ENCODE peak calls at places on chromosomes 11 and 22, in four cellular contexts. A is GM23248, G is HCT116, U is left ventricle myocardium inferior. R is an unnamed sample.

GRCh38 chr11:114131366-114131963 is 72.0 kb downstream of the ZBTB16 start:
- DNase-seq in U (no peak), A (no peak), G (no peak), R (no peak)

GRCh38 chr22:50258361-50259292 is 2.9 kb downstream of the MAPK12 start:
- DNase-seq in U (peak; percentile 59), G (no peak), A (no peak), R (peak; percentile 92)

GRCh38 chr11:28743101-28743550 is 634.9 kb downstream of the METTL15 start:
- DNase-seq in U (no peak), A (no peak), G (no peak), R (no peak)

GRCh38 chr11:45333506-45333971 is 47.4 kb upstream of the SYT13 start:
- DNase-seq in G (peak; percentile 23), U (peak; percentile 59), A (peak; percentile 38), R (no peak)

GRCh38 chr22:17370036-17370765 is 941 bp downstream of the CECR2 start:
- DNase-seq in U (peak; percentile 37), G (no peak), A (no peak), R (peak; percentile 38)

GRCh38 chr11:103903621-103904323 is 132.7 kb upstream of the DDI1 start:
- DNase-seq in A (no peak), U (no peak), G (no peak), R (no peak)

GRCh38 chr11:93694586-93694985 is 33.1 kb downstream of the CEP295 start:
- DNase-seq in G (no peak), U (no peak), A (peak; percentile 20), R (no peak)

GRCh38 chr11:45178890-45179663 is 32.6 kb downstream of the PRDM11 start:
- DNase-seq in G (no peak), U (no peak), A (peak; percentile 41), R (no peak)

GRCh38 chr11:61670626-61671025 is 9.6 kb upstream of the DAGLA start:
- DNase-seq in U (no peak), G (no peak), A (no peak), R (no peak)

GRCh38 chr11:69915501-69916250 is 96.5 kb upstream of the FGF3 start:
- DNase-seq in U (peak; percentile 86), G (peak; percentile 60), A (peak; percentile 76), R (peak; percentile 86)

GRCh38 chr22:20239063-20239950 is 28.8 kb downstream of the RTN4R start:
- DNase-seq in A (peak; percentile 40), G (no peak), U (peak; percentile 52), R (peak; percentile 60)

GRCh38 chr11:112523477-112523876 is 262.8 kb upstream of the PLET1 start:
- DNase-seq in U (peak; percentile 19), G (no peak), A (peak; percentile 59), R (no peak)

GRCh38 chr11:132914600-132914999 is 617.7 kb downstream of the OPCML start:
- DNase-seq in A (no peak), U (no peak), G (no peak), R (no peak)

GRCh38 chr22:46057762-46058420 is 80.9 kb upstream of the WNT7B start:
- DNase-seq in U (peak; percentile 44), A (peak; percentile 85), G (no peak), R (peak; percentile 76)

GRCh38 chr11:34640050-34640971 is 19.4 kb downstream of the EHF start:
- DNase-seq in A (no peak), U (no peak), G (no peak), R (no peak)

GRCh38 chr11:117606211-117606610 is 190.8 kb downstream of the DSCAML1 start:
- DNase-seq in U (no peak), G (no peak), A (no peak), R (no peak)

GRCh38 chr11:18706330-18707243 is 8.0 kb downstream of the TMEM86A start:
- DNase-seq in U (peak; percentile 57), A (peak; percentile 26), G (no peak), R (peak; percentile 52)

GRCh38 chr11:26247340-26247739 is 84.6 kb upstream of the ANO3 start:
- DNase-seq in G (no peak), U (no peak), A (peak; percentile 88), R (no peak)

GRCh38 chr11:113272927-113273615 is 41.3 kb upstream of the TTC12 start:
- DNase-seq in A (no peak), G (no peak), U (no peak), R (no peak)

GRCh38 chr22:48586799-48587185 is 1240.9 kb downstream of the BRD1 start:
- DNase-seq in U (no peak), G (no peak), A (no peak), R (peak; percentile 28)

GRCh38 chr11:118910309-118911112 is 15.2 kb downstream of the BCL9L start:
- DNase-seq in A (peak; percentile 98), U (peak; percentile 77), G (no peak), R (peak; percentile 90)

GRCh38 chr11:2889399-2890273 is 4.1 kb upstream of the CDKN1C start:
- DNase-seq in A (no peak), G (no peak), U (no peak), R (no peak)

GRCh38 chr11:70420008-70420464 is 21.7 kb downstream of the CTTN start:
- DNase-seq in U (no peak), A (no peak), G (no peak), R (no peak)

GRCh38 chr22:30420401-30421178 is 5.0 kb upstream of the MTFP1 start:
- DNase-seq in U (no peak), G (no peak), A (peak; percentile 93), R (no peak)

GRCh38 chr11:57379732-57380131 is 1.2 kb downstream of the PRG3 start:
- DNase-seq in U (no peak), G (no peak), A (peak; percentile 53), R (no peak)

GRCh38 chr11:16956538-16957153 is 57.6 kb downstream of the PLEKHA7 start:
- DNase-seq in G (peak; percentile 21), A (no peak), U (no peak), R (no peak)

GRCh38 chr22:41828516-41828915 is 4.4 kb upstream of the SREBF2 start:
- DNase-seq in G (no peak), U (no peak), A (no peak), R (no peak)

GRCh38 chr11:46300270-46300669 is 22.8 kb downstream of the CREB3L1 start:
- DNase-seq in G (no peak), A (no peak), U (no peak), R (peak; percentile 6)

GRCh38 chr11:1149545-1149944 is 8.2 kb upstream of the MUC5AC start:
- DNase-seq in G (no peak), U (no peak), A (no peak), R (peak; percentile 9)

GRCh38 chr11:117875397-117876048 is 935 bp downstream of the FXYD6 start:
- DNase-seq in U (peak; percentile 45), G (no peak), A (no peak), R (no peak)

GRCh38 chr11:65640483-65641207 is 2.7 kb downstream of the SIPA1 start:
- DNase-seq in A (no peak), G (no peak), U (peak; percentile 64), R (peak; percentile 59)

GRCh38 chr11:123653405-123653996 is 923 bp downstream of the SCN3B start:
- DNase-seq in A (no peak), U (no peak), G (no peak), R (no peak)

GRCh38 chr11:116226731-116227130 is 546.1 kb downstream of the BUD13 start:
- DNase-seq in A (no peak), G (no peak), U (no peak), R (no peak)

GRCh38 chr11:77547863-77548551 is 41.7 kb upstream of the AQP11 start:
- DNase-seq in U (no peak), G (peak; percentile 37), A (peak; percentile 86), R (no peak)

GRCh38 chr11:128052912-128053641 is 534.3 kb downstream of the ETS1 start:
- DNase-seq in U (no peak), G (no peak), A (peak; percentile 89), R (no peak)

GRCh38 chr11:95920460-95921105 is 3.3 kb downstream of the MTMR2 start:
- DNase-seq in A (peak; percentile 66), G (no peak), U (no peak), R (no peak)

GRCh38 chr11:95923441-95923729 is 522 bp downstream of the MTMR2 start:
- DNase-seq in U (no peak), G (no peak), A (peak; percentile 54), R (no peak)

GRCh38 chr11:95923730-95924413 is at the start of gene MTMR2:
- DNase-seq in G (peak; percentile 31), U (peak; percentile 80), A (peak; percentile 89), R (peak; percentile 74)

GRCh38 chr11:95922536-95923440 is 1.1 kb downstream of the MTMR2 start:
- DNase-seq in G (no peak), U (no peak), A (peak; percentile 50), R (no peak)

DNA sequence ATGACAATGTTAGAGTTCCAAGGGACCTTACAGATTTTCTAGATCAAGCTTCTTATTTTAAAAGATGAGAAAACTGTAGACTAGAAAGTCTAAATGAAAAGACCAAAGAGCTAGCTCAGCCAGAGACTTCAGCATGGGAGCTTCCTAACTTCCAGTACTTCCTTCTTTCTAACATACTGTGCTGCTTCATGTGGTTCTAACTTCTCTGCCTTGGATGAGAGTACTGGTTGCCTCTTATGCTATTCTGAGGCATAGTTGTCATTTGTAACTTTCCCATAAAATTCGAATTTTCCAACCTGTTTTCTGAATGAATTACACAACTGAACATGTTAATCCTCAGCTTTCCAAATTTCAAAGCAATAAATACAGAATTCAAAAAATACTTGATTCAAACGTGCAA is 1.8 kb downstream of the MTMR2 start:
- DNase-seq in A (no peak), G (no peak), U (no peak), R (no peak)
- H3K27ac ChIP-seq in A (peak overlapping the region; percentile 88), G (no peak overlapping the region), U (peak overlapping the region; percentile 92), R (no peak overlapping the region)

GRCh38 chr11:43574949-43575915 is 105.3 kb upstream of the HSD17B12 start:
- DNase-seq in U (peak; percentile 21), A (peak; percentile 86), G (no peak), R (no peak)
- H3K4me3 ChIP-seq in U (peak overlapping the region; percentile 67), A (peak overlapping the region; percentile 70), G (no peak overlapping the region), R (peak overlapping the region; percentile 54)

GRCh38 chr11:12454782-12455181 is 77.4 kb downstream of the PARVA start:
- DNase-seq in U (no peak), G (no peak), A (peak; percentile 36), R (no peak)

GRCh38 chr11:12458042-12458441 is 80.7 kb downstream of the PARVA start:
- DNase-seq in G (no peak), U (no peak), A (no peak), R (no peak)

GRCh38 chr11:12455938-12456337 is 78.6 kb downstream of the PARVA start:
- DNase-seq in U (no peak), G (no peak), A (peak; percentile 80), R (no peak)

GRCh38 chr11:12459374-12459773 is 82.0 kb downstream of the PARVA start:
- DNase-seq in G (no peak), A (no peak), U (no peak), R (no peak)

GRCh38 chr11:12457030-12457600 is 79.7 kb downstream of the PARVA start:
- DNase-seq in A (peak; percentile 80), U (no peak), G (no peak), R (no peak)
- H3K27ac ChIP-seq in A (peak overlapping the region; percentile 75), U (peak overlapping the region; percentile 46), G (no peak overlapping the region), R (no peak overlapping the region)

GRCh38 chr11:49202287-49202976 is 6.0 kb downstream of the FOLH1 start:
- DNase-seq in U (no peak), G (no peak), A (no peak), R (no peak)
- H3K4me3 ChIP-seq in U (no peak overlapping the region), G (no peak overlapping the region), A (no peak overlapping the region), R (no peak overlapping the region)

GRCh38 chr11:8332196-8332595 is 68.5 kb upstream of the LMO1 start:
- DNase-seq in A (no peak), G (no peak), U (no peak), R (no peak)
- H3K27ac ChIP-seq in A (no peak overlapping the region), G (no peak overlapping the region), U (no peak overlapping the region), R (no peak overlapping the region)